ENCODE peak calls at places on chromosomes 1 and 21, in six cellular contexts. X, E, J, T, O and H are unnamed samples.

GRCh38 chr1:3031401-3032221 is 10.3 kb downstream of the ACTRT2 start:
- DNase-seq in X (no peak), E (no peak), J (no peak), T (no peak), O (no peak), H (no peak)

GRCh38 chr1:47186267-47187185 is 3.3 kb downstream of the PDZK1IP1 start:
- DNase-seq in X (no peak), E (no peak), J (no peak), T (no peak), O (no peak), H (no peak)

GRCh38 chr1:63742526-63742925 is 31.3 kb upstream of the ROR1 start:
- DNase-seq in X (no peak), E (no peak), J (no peak), T (no peak), O (no peak), H (no peak)

GRCh38 chr1:182549346-182549745 is 39.7 kb downstream of the RNASEL start:
- DNase-seq in X (no peak), E (no peak), J (no peak), T (no peak), O (no peak), H (no peak)

GRCh38 chr1:243254233-243254926 is 701 bp downstream of the CEP170 start:
- DNase-seq in X (peak), E (peak), J (peak), T (peak), O (peak), H (peak)

GRCh38 chr1:82790556-82790955 is 989.8 kb downstream of the ADGRL2 start:
- DNase-seq in X (no peak), E (no peak), J (no peak), T (no peak), O (no peak), H (no peak)

GRCh38 chr1:1891349-1892078 is 627 bp upstream of the GNB1 start:
- DNase-seq in X (peak), E (peak), J (peak), T (peak), O (peak), H (peak)

GRCh38 chr1:9766759-9767442 is 56.9 kb downstream of the CLSTN1 start:
- DNase-seq in X (no peak), E (peak), J (no peak), T (no peak), O (peak), H (peak)

GRCh38 chr1:108686609-108687313 is 5.3 kb upstream of the PRPF38B start:
- DNase-seq in X (no peak), E (peak), J (no peak), T (peak), O (no peak), H (peak)

GRCh38 chr1:3944621-3944914 is 44.5 kb upstream of the C1orf174 start:
- DNase-seq in X (no peak), E (no peak), J (no peak), T (peak), O (no peak), H (no peak)

GRCh38 chr1:248850124-248850523 is 8.8 kb downstream of the ZNF692 start:
- DNase-seq in X (no peak), E (no peak), J (no peak), T (no peak), O (no peak), H (no peak)

GRCh38 chr1:181151378-181152326 is 63.2 kb downstream of the IER5 start:
- DNase-seq in X (no peak), E (peak), J (no peak), T (peak), O (no peak), H (peak)

GRCh38 chr1:54277451-54278355 is 77.7 kb downstream of the MRPL37 start:
- DNase-seq in X (no peak), E (peak), J (no peak), T (no peak), O (no peak), H (peak)

GRCh38 chr1:17176306-17177061 is 28.4 kb upstream of the PADI1 start:
- DNase-seq in X (no peak), E (no peak), J (no peak), T (no peak), O (no peak), H (no peak)

GRCh38 chr21:43916691-43917514 is 51.9 kb downstream of the AGPAT3 start:
- DNase-seq in X (no peak), E (no peak), J (no peak), T (peak), O (peak), H (no peak)

GRCh38 chr1:167095368-167095767 is 1.5 kb downstream of the STYXL2 start:
- DNase-seq in X (no peak), E (peak), J (peak), T (peak), O (peak), H (peak)

GRCh38 chr1:230807551-230808267 is 60.5 kb downstream of the CAPN9 start:
- DNase-seq in X (no peak), E (no peak), J (no peak), T (no peak), O (no peak), H (no peak)

GRCh38 chr1:69510026-69510425 is 57.7 kb upstream of the LRRC7 start:
- DNase-seq in X (no peak), E (no peak), J (no peak), T (no peak), O (peak), H (no peak)

GRCh38 chr21:44434936-44435635 is 20.2 kb upstream of the LRRC3 start:
- DNase-seq in X (no peak), E (no peak), J (no peak), T (no peak), O (no peak), H (no peak)

GRCh38 chr1:231026576-231026975 is 13.5 kb downstream of the FAM89A start:
- DNase-seq in X (no peak), E (no peak), J (no peak), T (no peak), O (no peak), H (no peak)

GRCh38 chr1:212689758-212690540 is 9.7 kb downstream of the BATF3 start:
- DNase-seq in X (no peak), E (no peak), J (no peak), T (no peak), O (no peak), H (no peak)

GRCh38 chr1:151165281-151165737 is 393 bp downstream of the LYSMD1 start:
- DNase-seq in X (no peak), E (peak), J (peak), T (peak), O (peak), H (peak)

GRCh38 chr1:116663821-116664220 is 3.7 kb downstream of the IGSF3 start:
- DNase-seq in X (no peak), E (no peak), J (no peak), T (no peak), O (no peak), H (no peak)

GRCh38 chr1:151720190-151720953 is 950 bp upstream of the RIIAD1 start:
- DNase-seq in X (no peak), E (peak), J (no peak), T (peak), O (no peak), H (peak)

GRCh38 chr1:8343464-8344001 is 25.6 kb downstream of the SLC45A1 start:
- DNase-seq in X (no peak), E (peak), J (peak), T (no peak), O (peak), H (peak)

GRCh38 chr1:14726606-14727005 is 128.1 kb downstream of the KAZN start:
- DNase-seq in X (no peak), E (no peak), J (no peak), T (no peak), O (peak), H (no peak)

GRCh38 chr1:26290061-26290415 is 10.2 kb downstream of the SH3BGRL3 start:
- DNase-seq in X (no peak), E (no peak), J (no peak), T (no peak), O (no peak), H (no peak)